ENCODE peak calls at places on chromosomes 7 and 10, in ten cellular contexts. E is IMR-90, G is brain microvascular endothelial cell, S is fibroblast of pulmonary artery, L is GM06990, U is pancreas, V is BJ, D is body of pancreas, Z is cardiac muscle cell, M is fibroblast of villous mesenchyme. X is an unnamed sample.

GRCh38 chr10:43598447-43598846 is 7.8 kb upstream of the ZNF485 start:
- DNase-seq in E (peak), G (peak), S (peak), L (no peak), U (no peak), V (no peak), D (no peak), Z (no peak), M (peak), X (peak)

GRCh38 chr10:79444243-79445119 is 943 bp downstream of the ZCCHC24 start:
- DNase-seq in E (peak), G (peak), S (peak), L (peak), U (peak), V (no peak), D (peak), Z (peak), M (peak), X (peak)

GRCh38 chr10:6207658-6208057 is 4.9 kb downstream of the PFKFB3 start:
- DNase-seq in E (no peak), G (no peak), S (no peak), L (no peak), U (no peak), V (no peak), D (no peak), Z (no peak), M (no peak), X (no peak)

GRCh38 chr7:133053321-133053891 is 28.5 kb downstream of the CHCHD3 start:
- DNase-seq in E (peak), G (peak), S (peak), L (no peak), U (no peak), V (peak), D (no peak), Z (no peak), M (peak), X (peak)

GRCh38 chr10:113096111-113097045 is 146.3 kb downstream of the TCF7L2 start:
- DNase-seq in E (no peak), G (no peak), S (no peak), L (no peak), U (no peak), V (no peak), D (no peak), Z (no peak), M (peak), X (no peak)

GRCh38 chr10:29839826-29840515 is 205.2 kb upstream of the SVIL start:
- DNase-seq in E (no peak), G (no peak), S (no peak), L (no peak), U (peak), V (no peak), D (peak), Z (no peak), M (no peak), X (no peak)

GRCh38 chr10:95133016-95133752 is 60.9 kb upstream of the ACSM6 start:
- DNase-seq in E (peak), G (peak), S (peak), L (peak), U (peak), V (peak), D (peak), Z (peak), M (peak), X (peak)

GRCh38 chr7:88200793-88201192 is 19.0 kb downstream of the SRI start:
- DNase-seq in E (no peak), G (no peak), S (no peak), L (no peak), U (no peak), V (no peak), D (no peak), Z (no peak), M (no peak), X (no peak)

GRCh38 chr10:102678842-102679289 is 34.6 kb downstream of the TRIM8 start:
- DNase-seq in E (peak), G (peak), S (peak), L (peak), U (peak), V (no peak), D (peak), Z (peak), M (peak), X (peak)

GRCh38 chr7:30321992-30322637 is 37.7 kb downstream of the ZNRF2 start:
- DNase-seq in E (no peak), G (no peak), S (peak), L (peak), U (no peak), V (no peak), D (no peak), Z (no peak), M (peak), X (peak)

GRCh38 chr7:157445246-157445955 is 108.6 kb downstream of the DNAJB6 start:
- DNase-seq in E (no peak), G (no peak), S (no peak), L (no peak), U (no peak), V (no peak), D (no peak), Z (no peak), M (no peak), X (no peak)

GRCh38 chr7:67343114-67343513 is 346.5 kb downstream of the TYW1 start:
- DNase-seq in E (no peak), G (no peak), S (no peak), L (no peak), U (no peak), V (no peak), D (no peak), Z (no peak), M (no peak), X (no peak)

GRCh38 chr7:1226155-1226901 is 6.3 kb upstream of the UNCX start:
- DNase-seq in E (no peak), G (no peak), S (no peak), L (no peak), U (no peak), V (no peak), D (no peak), Z (no peak), M (no peak), X (no peak)

GRCh38 chr7:17932770-17933169 is 7.5 kb downstream of the SNX13 start:
- DNase-seq in E (no peak), G (no peak), S (no peak), L (no peak), U (no peak), V (no peak), D (no peak), Z (peak), M (no peak), X (no peak)

GRCh38 chr10:120806081-120806480 is 45.1 kb upstream of the WDR11 start:
- DNase-seq in E (no peak), G (no peak), S (no peak), L (no peak), U (no peak), V (no peak), D (no peak), Z (no peak), M (no peak), X (no peak)

GRCh38 chr10:80739963-80740715 is 202.4 kb downstream of the SH2D4B start:
- DNase-seq in E (no peak), G (no peak), S (no peak), L (no peak), U (no peak), V (no peak), D (peak), Z (no peak), M (no peak), X (no peak)

GRCh38 chr10:102775973-102776669 is 32.4 kb downstream of the WBP1L start:
- DNase-seq in E (peak), G (peak), S (peak), L (no peak), U (peak), V (no peak), D (peak), Z (peak), M (peak), X (peak)

GRCh38 chr10:132249824-132250375 is 57.9 kb downstream of the STK32C start:
- DNase-seq in E (no peak), G (no peak), S (peak), L (no peak), U (no peak), V (no peak), D (no peak), Z (no peak), M (no peak), X (no peak)

GRCh38 chr10:101441539-101442455 is 87.8 kb downstream of the BTRC start:
- DNase-seq in E (peak), G (peak), S (peak), L (peak), U (peak), V (peak), D (peak), Z (peak), M (peak), X (peak)

GRCh38 chr7:158160199-158160598 is 427.4 kb downstream of the PTPRN2 start:
- DNase-seq in E (no peak), G (no peak), S (no peak), L (no peak), U (no peak), V (no peak), D (no peak), Z (no peak), M (no peak), X (no peak)

GRCh38 chr7:77338883-77339629 is 77.1 kb downstream of the GSAP start:
- DNase-seq in E (peak), G (no peak), S (peak), L (no peak), U (no peak), V (no peak), D (no peak), Z (no peak), M (peak), X (peak)

GRCh38 chr10:86261933-86262665 is 104.5 kb downstream of the GRID1 start:
- DNase-seq in E (no peak), G (no peak), S (no peak), L (peak), U (peak), V (no peak), D (peak), Z (no peak), M (no peak), X (no peak)

GRCh38 chr7:152894295-152895170 is 135.0 kb downstream of the ACTR3B start:
- DNase-seq in E (no peak), G (no peak), S (peak), L (no peak), U (no peak), V (no peak), D (peak), Z (peak), M (no peak), X (peak)

GRCh38 chr7:102451371-102452054 is 13.2 kb downstream of the ALKBH4 start:
- DNase-seq in E (no peak), G (no peak), S (no peak), L (no peak), U (no peak), V (no peak), D (no peak), Z (peak), M (peak), X (peak)

GRCh38 chr7:70131807-70132565 is 533.7 kb downstream of the AUTS2 start:
- DNase-seq in E (no peak), G (no peak), S (no peak), L (no peak), U (no peak), V (no peak), D (no peak), Z (no peak), M (no peak), X (no peak)

GRCh38 chr10:75379234-75379724 is 22.3 kb downstream of the ZNF503 start:
- DNase-seq in E (no peak), G (no peak), S (no peak), L (no peak), U (no peak), V (no peak), D (no peak), Z (no peak), M (peak), X (no peak)

GRCh38 chr7:8435597-8436243 is 2.3 kb downstream of the NXPH1 start:
- DNase-seq in E (no peak), G (no peak), S (no peak), L (no peak), U (no peak), V (no peak), D (no peak), Z (no peak), M (no peak), X (no peak)

GRCh38 chr7:83648464-83649241 is at the start of gene SEMA3E:
- DNase-seq in E (peak), G (peak), S (peak), L (no peak), U (no peak), V (no peak), D (peak), Z (peak), M (peak), X (peak)

GRCh38 chr10:91653214-91653875 is 20.5 kb upstream of the PPP1R3C start:
- DNase-seq in E (peak), G (peak), S (peak), L (no peak), U (no peak), V (no peak), D (no peak), Z (no peak), M (peak), X (peak)

GRCh38 chr10:38146579-38147333 is 52.6 kb downstream of the ZNF37A start:
- DNase-seq in E (peak), G (no peak), S (no peak), L (no peak), U (no peak), V (no peak), D (no peak), Z (no peak), M (peak), X (no peak)

GRCh38 chr7:121273467-121274167 is 55.2 kb upstream of the WNT16 start:
- DNase-seq in E (peak), G (no peak), S (no peak), L (no peak), U (no peak), V (no peak), D (no peak), Z (no peak), M (no peak), X (peak)

GRCh38 chr10:97701438-97702064 is 12.0 kb upstream of the MARVELD1 start:
- DNase-seq in E (peak), G (peak), S (peak), L (no peak), U (peak), V (no peak), D (peak), Z (peak), M (peak), X (peak)

GRCh38 chr7:1459930-1460756 is 873 bp upstream of the MICALL2 start:
- DNase-seq in E (no peak), G (no peak), S (no peak), L (no peak), U (no peak), V (no peak), D (peak), Z (no peak), M (peak), X (no peak)

GRCh38 chr10:34003561-34003960 is 669.1 kb upstream of the NRP1 start:
- DNase-seq in E (no peak), G (no peak), S (no peak), L (no peak), U (no peak), V (no peak), D (no peak), Z (no peak), M (no peak), X (no peak)

GRCh38 chr7:50152486-50152885 is 59.4 kb upstream of the ZPBP start:
- DNase-seq in E (no peak), G (no peak), S (no peak), L (no peak), U (no peak), V (no peak), D (no peak), Z (no peak), M (no peak), X (no peak)

GRCh38 chr7:55063633-55064032 is 44.8 kb downstream of the EGFR start:
- DNase-seq in E (peak), G (peak), S (no peak), L (no peak), U (no peak), V (no peak), D (no peak), Z (no peak), M (peak), X (peak)

GRCh38 chr10:48461623-48462481 is 143.0 kb downstream of the ARHGAP22 start:
- DNase-seq in E (no peak), G (no peak), S (no peak), L (no peak), U (no peak), V (no peak), D (peak), Z (no peak), M (no peak), X (no peak)

GRCh38 chr10:48463318-48464003 is 141.4 kb downstream of the ARHGAP22 start:
- DNase-seq in E (no peak), G (no peak), S (no peak), L (no peak), U (no peak), V (no peak), D (no peak), Z (peak), M (peak), X (no peak)

GRCh38 chr10:48460148-48460545 is 144.7 kb downstream of the ARHGAP22 start:
- DNase-seq in E (no peak), G (no peak), S (no peak), L (no peak), U (no peak), V (no peak), D (no peak), Z (no peak), M (no peak), X (no peak)

GRCh38 chr10:48464121-48464870 is 140.6 kb downstream of the ARHGAP22 start:
- DNase-seq in E (no peak), G (no peak), S (no peak), L (no peak), U (no peak), V (no peak), D (no peak), Z (no peak), M (no peak), X (no peak)

GRCh38 chr10:48462482-48463020 is 142.3 kb downstream of the ARHGAP22 start:
- DNase-seq in E (no peak), G (no peak), S (no peak), L (no peak), U (no peak), V (no peak), D (peak), Z (no peak), M (no peak), X (no peak)
- TF ChIP-seq CTCF in E (no peak), G (no peak), S (no peak), L (no peak), U (no peak), V (no peak), D (no peak), Z (no peak), M (no peak), X (no peak)

GRCh38 chr7:74718336-74718735 is 55.5 kb upstream of the NCF1 start:
- DNase-seq in E (peak), G (no peak), S (peak), L (no peak), U (no peak), V (no peak), D (no peak), Z (no peak), M (no peak), X (no peak)

GRCh38 chr7:74726309-74727101 is 47.3 kb upstream of the NCF1 start:
- DNase-seq in E (no peak), G (no peak), S (no peak), L (no peak), U (no peak), V (no peak), D (no peak), Z (no peak), M (no peak), X (no peak)

GRCh38 chr7:74717889-74718288 is 55.9 kb upstream of the NCF1 start:
- DNase-seq in E (no peak), G (no peak), S (no peak), L (no peak), U (no peak), V (no peak), D (no peak), Z (no peak), M (no peak), X (no peak)

GRCh38 chr7:74725840-74726239 is 48.0 kb upstream of the NCF1 start:
- DNase-seq in E (no peak), G (no peak), S (no peak), L (no peak), U (no peak), V (no peak), D (no peak), Z (no peak), M (no peak), X (no peak)

GRCh38 chr7:74722045-74722603 is 51.7 kb upstream of the NCF1 start:
- DNase-seq in E (no peak), G (no peak), S (no peak), L (no peak), U (no peak), V (no peak), D (peak), Z (no peak), M (no peak), X (no peak)
- H3K4me3 ChIP-seq in E (no peak), G (no peak), S (no peak), L (no peak), U (no peak), V (no peak), D (no peak), Z (no peak), M (no peak), X (no peak)

DNA sequence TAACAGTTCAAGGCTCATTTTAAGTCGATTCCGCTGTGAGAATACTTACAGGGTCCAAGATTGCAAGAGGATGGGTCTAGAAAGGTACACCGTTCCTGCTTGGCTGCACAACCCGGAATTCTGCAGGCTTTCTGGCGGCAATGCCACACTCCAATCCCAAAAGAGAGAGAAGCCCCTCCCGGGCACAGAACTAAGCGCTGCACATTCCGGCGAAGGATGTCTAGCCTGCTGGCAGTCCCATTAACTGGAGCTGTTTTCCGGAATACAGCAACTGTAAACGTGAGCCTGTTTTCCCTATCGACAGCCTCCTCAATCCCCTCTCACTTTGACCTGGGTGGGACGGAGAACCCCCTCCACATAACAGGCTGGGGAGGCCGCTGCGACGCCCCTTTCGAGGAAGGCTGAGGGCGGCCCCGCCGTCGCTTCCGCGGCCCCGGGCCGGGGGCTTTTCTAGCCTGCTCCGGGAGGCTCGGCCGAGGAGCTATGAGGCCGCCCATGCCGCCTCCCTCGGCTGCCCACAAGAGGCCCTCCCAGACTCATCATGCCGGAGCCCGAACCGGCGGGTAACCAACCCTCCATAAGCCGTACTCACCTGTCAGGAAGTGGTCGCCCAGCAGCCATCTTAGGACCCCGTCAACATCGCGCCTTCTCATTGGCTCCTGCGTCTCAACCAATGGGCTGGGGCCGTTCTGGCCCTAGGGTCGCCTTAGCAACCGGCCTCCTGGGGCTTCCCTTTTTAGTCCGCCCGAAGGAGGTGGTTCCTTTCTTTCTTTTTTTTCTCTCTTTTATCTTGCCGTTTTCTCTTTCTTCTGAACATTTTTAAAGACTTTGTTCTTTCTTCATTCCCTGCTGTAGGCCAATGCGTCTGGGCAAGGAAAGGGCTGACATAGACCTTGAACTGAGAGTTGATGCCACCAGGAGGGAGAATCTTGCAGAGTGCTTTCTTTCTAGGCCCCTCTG is at the start of gene FAM204A:
- DNase-seq in E (peak), G (peak), S (peak), L (peak), U (peak), V (peak), D (peak), Z (peak), M (peak), X (peak)
- TF ChIP-seq CTCF in E (no peak), G (no peak), S (no peak), L (no peak), U (no peak), V (no peak), D (no peak), Z (no peak), M (no peak), X (no peak)

DNA sequence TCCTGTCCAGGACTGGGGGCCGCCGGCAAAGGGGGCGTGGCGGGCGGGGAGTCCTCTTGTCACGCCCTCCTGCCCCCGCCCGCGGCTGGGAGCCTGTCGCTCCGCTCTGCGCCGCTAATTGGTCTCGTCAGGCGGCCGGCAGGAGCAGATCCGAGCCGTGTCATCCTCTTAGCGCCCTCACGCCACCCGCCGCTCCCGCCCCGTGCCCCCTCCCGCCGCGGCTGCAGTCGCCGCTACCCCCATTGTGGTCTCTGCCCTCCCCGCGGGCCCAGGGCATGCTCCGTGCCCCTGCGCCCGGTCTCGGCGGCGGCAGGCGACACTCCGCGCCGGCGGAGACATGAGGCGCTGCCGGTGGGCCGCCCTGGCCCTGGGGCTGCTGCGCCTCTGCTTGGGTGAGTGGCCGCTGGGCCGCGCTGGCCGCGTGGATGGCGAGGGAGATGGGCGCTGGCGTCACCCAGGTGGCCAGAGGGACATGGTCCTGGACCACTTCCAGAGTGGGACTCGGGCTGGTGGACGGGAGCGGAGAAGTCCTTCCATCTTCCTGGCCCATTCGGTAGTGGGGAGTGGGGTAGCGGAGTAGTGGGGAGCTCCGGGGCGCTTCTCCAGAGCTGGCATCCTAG is at the start of gene CDHR1:
- DNase-seq in E (no peak), G (no peak), S (no peak), L (peak), U (no peak), V (no peak), D (peak), Z (peak), M (no peak), X (no peak)
- H3K4me3 ChIP-seq in E (no peak), G (peak), S (peak), L (peak), U (peak), V (peak), D (peak), Z (peak), M (peak), X (no peak)

GRCh38 chr7:148191391-148192076 is 399.0 kb upstream of the C7orf33 start:
- DNase-seq in E (no peak), G (no peak), S (peak), L (no peak), U (peak), V (no peak), D (peak), Z (no peak), M (peak), X (no peak)
- TF ChIP-seq CTCF in E (no peak), G (no peak), S (no peak), L (no peak), U (no peak), V (no peak), D (no peak), Z (no peak), M (no peak), X (no peak)

GRCh38 chr7:117133125-117133524 is 179.8 kb downstream of the ST7 start:
- DNase-seq in E (no peak), G (no peak), S (no peak), L (no peak), U (no peak), V (no peak), D (no peak), Z (no peak), M (no peak), X (no peak)
- H3K4me3 ChIP-seq in E (no peak), G (no peak), S (no peak), L (no peak), U (no peak), V (no peak), D (no peak), Z (no peak), M (no peak), X (no peak)

X was measured in fibroblast of mammary gland.